ENCODE peak calls at places on chromosomes 12 and 14, in six cellular contexts. G is K562, Y is SK-N-SH, A is GM12878, J is HepG2, R is H1. E is an unnamed sample.

GRCh38 chr12:132700212-132700913 is 10.3 kb upstream of the PGAM5 start:
- DNase-seq in R (no peak), G (no peak), J (peak), Y (no peak), A (peak), E (no peak)

GRCh38 chr12:122225683-122226365 is at the start of gene DIABLO:
- DNase-seq in G (peak), R (peak), A (peak), J (peak), Y (peak), E (peak)

GRCh38 chr12:124428792-124429281 is 133.9 kb downstream of the RFLNA start:
- DNase-seq in G (no peak), R (no peak), Y (peak), A (no peak), J (no peak), E (no peak)

GRCh38 chr14:99794156-99794780 is 1.1 kb downstream of the EML1 start:
- DNase-seq in A (no peak), Y (no peak), J (no peak), R (no peak), G (no peak), E (no peak)

GRCh38 chr12:112107728-112108447 is 695 bp downstream of the NAA25 start:
- DNase-seq in A (no peak), R (no peak), G (peak), J (no peak), Y (peak), E (no peak)

GRCh38 chr12:75488553-75488952 is 8.0 kb downstream of the GLIPR1 start:
- DNase-seq in R (no peak), G (peak), Y (peak), J (peak), A (no peak), E (no peak)

GRCh38 chr14:101072945-101073597 is 169.5 kb upstream of the RTL1 start:
- DNase-seq in R (peak), G (peak), J (peak), A (no peak), Y (peak), E (peak)

GRCh38 chr14:97025722-97026121 is 228.5 kb downstream of the VRK1 start:
- DNase-seq in Y (no peak), J (no peak), R (peak), G (no peak), A (no peak), E (no peak)

GRCh38 chr14:95701846-95702221 is 12.1 kb downstream of the TCL1A start:
- DNase-seq in J (no peak), R (no peak), Y (no peak), A (no peak), G (no peak), E (no peak)

GRCh38 chr12:38138225-38139221 is 178.1 kb upstream of the ALG10B start:
- DNase-seq in R (peak), A (peak), G (peak), J (peak), Y (peak), E (peak)

GRCh38 chr14:20578325-20578724 is 9.5 kb downstream of the RNASE11 start:
- DNase-seq in A (no peak), G (no peak), R (peak), Y (no peak), J (no peak), E (no peak)

GRCh38 chr14:91466192-91466591 is 43.9 kb downstream of the PPP4R3A start:
- DNase-seq in G (no peak), R (no peak), Y (no peak), A (no peak), J (no peak), E (no peak)

GRCh38 chr12:49804821-49805220 is 23.4 kb downstream of the NCKAP5L start:
- DNase-seq in G (no peak), Y (peak), J (no peak), A (no peak), R (no peak), E (no peak)

GRCh38 chr12:54261817-54262402 is 18.0 kb downstream of the CBX5 start:
- DNase-seq in A (no peak), J (no peak), G (no peak), Y (no peak), R (no peak), E (no peak)

GRCh38 chr14:20692111-20692751 is 3.7 kb downstream of the ANG start:
- DNase-seq in J (no peak), A (no peak), G (peak), R (no peak), Y (no peak), E (no peak)

GRCh38 chr12:69553626-69554248 is 31.5 kb upstream of the CCT2 start:
- DNase-seq in A (no peak), G (peak), J (peak), Y (peak), R (no peak), E (no peak)

GRCh38 chr12:19572920-19573558 is 133.7 kb downstream of the AEBP2 start:
- DNase-seq in A (no peak), R (peak), G (peak), Y (peak), J (peak), E (peak)

GRCh38 chr12:61513972-61514371 is 746.2 kb upstream of the USP15 start:
- DNase-seq in J (no peak), R (no peak), G (no peak), A (no peak), Y (no peak), E (no peak)

GRCh38 chr14:88698651-88699050 is 94.1 kb downstream of the EML5 start:
- DNase-seq in J (no peak), G (no peak), Y (no peak), R (no peak), A (no peak), E (peak)

GRCh38 chr12:115470977-115471376 is 787.0 kb upstream of the TBX3 start:
- DNase-seq in G (no peak), J (no peak), R (no peak), A (no peak), Y (no peak), E (no peak)

GRCh38 chr12:68557011-68557715 is 53.5 kb upstream of the RAP1B start:
- DNase-seq in A (no peak), R (no peak), Y (no peak), J (no peak), G (peak), E (no peak)

GRCh38 chr14:64541971-64542838 is 1.7 kb downstream of the HSPA2 start:
- DNase-seq in A (no peak), Y (no peak), J (no peak), R (peak), G (no peak), E (no peak)
- H2AFZ ChIP-seq in A (no peak), Y (no peak), J (no peak), R (no peak), G (no peak), E (no peak)

DNA sequence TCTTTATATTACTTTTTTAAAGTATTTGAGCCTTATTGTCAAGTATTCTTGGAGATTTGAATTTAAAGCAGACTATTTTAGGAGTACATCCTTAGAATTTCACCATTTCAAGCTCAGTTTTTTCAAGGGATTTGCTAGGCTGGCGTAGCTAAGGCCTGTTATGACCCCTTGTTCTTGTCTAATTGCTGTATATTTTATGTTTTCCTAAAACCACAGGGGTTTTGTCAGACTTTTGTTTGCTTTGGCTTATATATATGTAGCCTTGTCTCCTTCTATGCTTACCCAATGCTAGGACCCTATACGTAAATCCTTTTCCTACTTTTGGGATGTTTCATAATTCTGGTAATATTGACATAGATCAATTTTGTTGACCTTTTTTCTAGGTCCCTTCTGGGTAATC is 147.0 kb upstream of the SYT10 start:
- DNase-seq in A (no peak), Y (no peak), J (no peak), R (no peak), G (no peak), E (no peak)
- H3K4me2 ChIP-seq in A (no peak), Y (no peak), J (no peak), R (no peak), G (no peak), E (no peak)

GRCh38 chr12:109776624-109777023 is 56.6 kb downstream of the TRPV4 start:
- DNase-seq in R (no peak), G (no peak), A (no peak), Y (no peak), J (no peak), E (no peak)

GRCh38 chr12:109778684-109779083 is 54.5 kb downstream of the TRPV4 start:
- DNase-seq in G (no peak), A (no peak), Y (no peak), J (no peak), R (no peak), E (no peak)

GRCh38 chr12:109775172-109775881 is 57.9 kb downstream of the TRPV4 start:
- DNase-seq in J (peak), G (peak), Y (peak), R (peak), A (no peak), E (no peak)

GRCh38 chr12:109779382-109779781 is 53.8 kb downstream of the TRPV4 start:
- DNase-seq in A (no peak), R (no peak), Y (no peak), G (peak), J (peak), E (no peak)

DNA sequence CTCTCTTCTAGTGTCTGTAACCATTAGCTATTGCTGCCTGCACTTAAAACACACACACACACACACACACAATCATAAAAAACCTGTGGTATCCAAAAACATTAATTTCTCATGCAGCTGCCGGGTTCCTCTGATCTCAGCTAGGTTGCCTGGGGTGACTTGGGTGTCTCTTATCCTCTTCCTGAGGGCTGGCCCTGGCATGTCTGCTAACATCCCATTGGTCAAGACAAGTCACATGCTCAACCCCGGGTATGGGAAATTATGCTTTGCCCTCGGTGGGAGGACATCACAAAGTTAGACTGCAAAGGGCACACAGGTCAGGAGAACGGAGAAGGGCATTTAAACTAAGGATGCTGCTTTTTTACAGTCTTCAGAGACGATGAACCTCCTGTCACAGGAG is 55.7 kb downstream of the TRPV4 start:
- DNase-seq in G (peak), A (peak), J (peak), Y (no peak), R (no peak), E (no peak)
- TF ChIP-seq YY1 in G (no peak), A (no peak), J (no peak), Y (no peak), R (no peak), E (no peak)

DNA sequence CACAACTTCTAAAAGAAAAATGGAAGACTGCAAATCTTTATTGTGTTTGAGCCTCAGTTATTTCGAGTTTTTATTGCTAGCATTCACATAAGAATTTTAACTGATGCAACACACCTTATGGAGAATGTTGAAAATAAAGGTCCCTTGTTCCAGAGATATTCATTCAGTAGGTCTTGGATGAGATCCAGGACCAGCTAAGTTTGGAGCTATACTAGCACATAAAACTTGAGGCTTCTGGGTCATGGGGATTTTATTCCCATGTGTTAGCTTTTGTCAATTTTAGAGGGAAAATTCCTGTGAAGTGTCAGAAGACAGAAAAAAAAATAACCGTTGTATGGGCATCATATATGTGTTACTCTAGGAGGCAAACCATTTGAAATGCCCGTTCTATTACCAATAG is 693.2 kb upstream of the MIS18BP1 start:
- DNase-seq in A (no peak), Y (no peak), J (no peak), G (no peak), R (no peak), E (no peak)
- H2AFZ ChIP-seq in A (no peak), Y (no peak), J (no peak), G (no peak), R (no peak), E (no peak)

DNA sequence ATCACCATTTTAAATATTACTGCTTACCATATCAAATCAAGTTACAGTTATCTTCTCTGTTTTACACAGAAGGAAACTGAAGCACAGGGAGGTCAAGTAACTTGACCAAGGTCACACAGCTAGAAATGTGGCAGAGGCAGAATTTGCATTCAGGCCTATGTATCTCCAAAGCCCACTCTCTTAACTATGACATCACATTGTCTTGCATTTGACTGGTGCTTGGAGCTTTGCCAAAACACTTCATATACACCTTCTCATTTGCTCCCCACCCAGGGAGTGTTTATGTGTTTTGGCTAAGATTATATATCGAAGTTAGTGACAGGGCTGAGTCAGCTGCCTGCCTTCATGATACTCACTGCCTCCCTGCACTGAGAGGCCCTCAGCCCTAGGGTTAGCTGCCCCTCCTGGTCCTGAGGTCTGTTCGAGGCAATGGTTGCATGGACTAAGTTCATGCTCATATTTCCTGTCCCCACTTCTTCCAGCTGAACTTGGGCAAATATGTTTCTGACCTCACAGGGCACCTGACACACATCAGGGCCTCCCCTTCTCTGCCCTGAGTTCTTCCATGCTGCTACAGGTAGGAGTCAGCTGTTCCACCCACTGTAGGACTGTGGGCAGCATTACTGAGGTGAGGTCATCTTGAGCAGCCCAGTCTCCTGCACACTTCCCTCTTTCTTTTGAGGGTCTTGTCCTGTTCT is 1.8 kb downstream of the GALNT6 start:
- DNase-seq in Y (no peak), G (peak), A (no peak), J (no peak), R (no peak), E (no peak)
- H3K4me2 ChIP-seq in Y (no peak), G (peak), A (peak), J (no peak), R (no peak), E (no peak)

GRCh38 chr14:73290279-73290678 is 53.0 kb downstream of the PAPLN start:
- DNase-seq in Y (no peak), G (no peak), J (no peak), A (peak), R (no peak), E (no peak)

GRCh38 chr14:73286598-73286997 is 49.3 kb downstream of the PAPLN start:
- DNase-seq in G (no peak), Y (no peak), A (no peak), J (no peak), R (no peak), E (no peak)

GRCh38 chr14:73287071-73287470 is 49.8 kb downstream of the PAPLN start:
- DNase-seq in A (no peak), G (no peak), J (no peak), R (no peak), Y (no peak), E (no peak)

GRCh38 chr14:73289308-73289707 is 52.0 kb downstream of the PAPLN start:
- DNase-seq in R (no peak), G (no peak), Y (no peak), A (no peak), J (no peak), E (no peak)

GRCh38 chr14:73289729-73290128 is 52.4 kb downstream of the PAPLN start:
- DNase-seq in G (no peak), J (no peak), A (no peak), Y (no peak), R (no peak), E (no peak)
- TF ChIP-seq YY1 in G (no peak), J (no peak), A (no peak), Y (no peak), R (no peak), E (no peak)

DNA sequence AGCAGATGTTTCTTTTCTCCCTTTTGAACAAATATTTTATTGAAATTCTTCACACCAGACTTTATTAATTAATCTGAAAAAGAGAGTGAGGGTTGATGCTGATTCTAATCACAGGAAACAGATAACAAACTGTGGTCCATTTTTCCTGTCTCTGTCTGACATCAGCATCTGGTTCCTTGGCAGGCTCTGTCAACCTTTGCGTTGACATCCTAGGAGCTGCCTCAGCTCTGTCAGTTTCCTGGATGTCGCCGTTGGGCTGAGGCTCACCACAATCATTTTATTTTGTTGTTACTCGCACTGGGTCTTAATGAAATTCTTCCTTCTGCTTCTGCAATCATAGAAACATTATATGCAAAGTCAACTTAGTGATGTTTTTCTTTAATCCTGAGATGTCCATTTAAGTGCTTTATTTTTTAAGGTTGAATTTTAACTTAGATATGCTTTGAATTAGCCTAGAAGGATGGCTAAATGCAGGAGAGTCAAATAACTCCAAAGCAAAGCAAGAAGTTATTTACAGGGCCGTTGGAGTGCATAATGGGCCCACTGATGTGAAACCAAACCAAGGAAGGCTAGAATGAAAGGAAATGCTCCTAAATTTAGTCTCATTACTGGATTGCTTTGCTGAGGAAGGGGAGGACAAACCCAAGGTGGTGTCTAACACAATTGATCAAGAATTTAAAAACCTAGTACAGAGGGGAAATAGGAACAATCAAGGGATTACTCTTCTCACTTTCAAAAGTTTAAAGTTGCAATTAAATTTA is 542.4 kb downstream of the FLRT2 start:
- DNase-seq in G (no peak), R (no peak), A (no peak), Y (no peak), J (no peak), E (no peak)
- H2AFZ ChIP-seq in G (no peak), R (no peak), A (no peak), Y (no peak), J (no peak), E (no peak)

DNA sequence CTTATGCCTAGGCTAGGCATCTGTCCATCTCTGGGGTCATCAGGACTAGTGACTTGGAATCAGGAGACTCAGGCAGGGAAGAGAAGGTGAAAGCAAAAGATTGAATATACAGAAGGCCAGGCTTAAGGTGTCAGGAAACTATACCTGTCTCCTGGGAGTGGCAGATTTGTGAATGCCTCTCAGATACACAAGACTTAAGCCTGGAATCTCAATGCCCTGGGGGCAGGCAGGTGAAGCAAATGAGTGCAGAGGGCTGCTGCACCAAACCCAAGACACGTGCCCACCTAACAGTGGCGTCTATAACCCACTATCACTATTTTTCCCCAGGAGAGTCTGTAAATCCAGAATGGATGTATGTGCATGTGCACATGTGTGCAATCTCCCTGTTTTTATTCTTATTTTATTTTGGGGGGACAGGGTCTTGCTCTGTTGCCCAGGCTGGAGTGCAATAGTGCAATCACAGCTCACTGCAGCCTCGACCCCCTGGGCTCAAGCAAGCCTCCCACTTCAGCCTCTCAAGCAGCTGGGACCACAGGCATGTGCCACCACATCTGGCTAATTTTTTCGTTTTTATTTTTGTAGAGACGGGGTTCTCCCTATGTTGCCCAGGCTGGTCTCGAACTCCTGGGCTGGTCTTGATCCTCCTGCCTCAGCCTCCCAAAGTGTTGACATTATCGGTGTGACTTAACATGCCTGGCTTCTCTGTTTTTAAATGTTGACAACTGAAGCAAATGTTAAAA is 31.9 kb upstream of the FOS start:
- DNase-seq in A (no peak), J (no peak), R (no peak), Y (no peak), G (no peak), E (no peak)
- H3K4me2 ChIP-seq in A (no peak), J (peak), R (no peak), Y (no peak), G (no peak), E (no peak)

GRCh38 chr14:63761356-63762117 is 33.7 kb upstream of the SGPP1 start:
- DNase-seq in A (no peak), G (no peak), Y (no peak), R (no peak), J (no peak), E (no peak)

GRCh38 chr14:63752449-63753169 is 24.7 kb upstream of the SGPP1 start:
- DNase-seq in G (no peak), A (no peak), R (no peak), J (peak), Y (no peak), E (no peak)

GRCh38 chr14:63759454-63759853 is 31.6 kb upstream of the SGPP1 start:
- DNase-seq in R (no peak), A (peak), J (no peak), G (no peak), Y (no peak), E (no peak)

GRCh38 chr14:63760014-63760413 is 32.1 kb upstream of the SGPP1 start:
- DNase-seq in R (no peak), G (no peak), Y (no peak), J (no peak), A (no peak), E (no peak)

DNA sequence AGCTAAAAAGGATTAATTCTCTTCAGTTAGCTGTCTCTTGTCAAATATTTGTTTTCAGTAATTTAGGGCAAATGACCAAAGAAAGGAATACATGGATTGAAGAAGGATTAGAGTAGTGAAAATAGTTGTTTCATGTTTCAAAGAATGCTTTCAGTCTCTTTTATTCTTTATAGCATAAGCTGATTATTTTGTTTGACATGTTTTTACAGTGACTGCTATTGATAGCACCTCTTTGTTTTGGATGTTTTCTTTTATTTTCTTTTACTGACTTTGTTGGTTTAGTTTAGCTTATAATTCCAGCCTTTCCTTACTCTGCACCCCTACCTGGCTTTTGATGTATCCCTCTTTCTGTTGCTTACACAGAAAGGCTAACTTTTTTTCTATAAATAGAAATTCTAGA is 29.3 kb upstream of the SGPP1 start:
- DNase-seq in G (no peak), R (no peak), Y (no peak), J (no peak), A (no peak), E (no peak)
- TF ChIP-seq YY1 in G (no peak), R (no peak), Y (no peak), J (no peak), A (no peak), E (no peak)

E was measured in HCT116.